ENCODE peak calls at places on chromosomes 2 and 18, in six cellular contexts. One of them, this sample, is unnamed.

GRCh38 chr2:9310827-9311226 is 104.2 kb downstream of the ASAP2 start:
- DNase-seq in cortex of kidney: no peak
- DNase-seq in stomach: no peak
- DNase-seq in dermis microvascular lymphatic vessel endothelial cell: no peak
- DNase-seq in brain microvascular endothelial cell: no peak
- DNase-seq in left lobe of liver: no peak
- DNase-seq in this sample: no peak

GRCh38 chr2:63537306-63537705 is 51.0 kb downstream of the WDPCP start:
- DNase-seq in cortex of kidney: no peak
- DNase-seq in stomach: no peak
- DNase-seq in dermis microvascular lymphatic vessel endothelial cell: no peak
- DNase-seq in brain microvascular endothelial cell: peak
- DNase-seq in left lobe of liver: no peak
- DNase-seq in this sample: no peak

GRCh38 chr2:14678754-14679153 is 46.2 kb downstream of the LRATD1 start:
- DNase-seq in cortex of kidney: no peak
- DNase-seq in stomach: no peak
- DNase-seq in dermis microvascular lymphatic vessel endothelial cell: no peak
- DNase-seq in brain microvascular endothelial cell: no peak
- DNase-seq in left lobe of liver: no peak
- DNase-seq in this sample: no peak

GRCh38 chr2:176986579-176986978 is 226.0 kb upstream of the HNRNPA3 start:
- DNase-seq in cortex of kidney: no peak
- DNase-seq in stomach: no peak
- DNase-seq in dermis microvascular lymphatic vessel endothelial cell: no peak
- DNase-seq in brain microvascular endothelial cell: no peak
- DNase-seq in left lobe of liver: no peak
- DNase-seq in this sample: no peak

GRCh38 chr18:57559311-57559710 is 27.2 kb downstream of the FECH start:
- DNase-seq in cortex of kidney: no peak
- DNase-seq in stomach: no peak
- DNase-seq in dermis microvascular lymphatic vessel endothelial cell: no peak
- DNase-seq in brain microvascular endothelial cell: no peak
- DNase-seq in left lobe of liver: no peak
- DNase-seq in this sample: no peak

GRCh38 chr18:36735130-36735529 is 93.7 kb downstream of the TPGS2 start:
- DNase-seq in cortex of kidney: no peak
- DNase-seq in stomach: no peak
- DNase-seq in dermis microvascular lymphatic vessel endothelial cell: no peak
- DNase-seq in brain microvascular endothelial cell: no peak
- DNase-seq in left lobe of liver: no peak
- DNase-seq in this sample: no peak

GRCh38 chr2:147818741-147819140 is 26.1 kb upstream of the ACVR2A start:
- DNase-seq in cortex of kidney: no peak
- DNase-seq in stomach: no peak
- DNase-seq in dermis microvascular lymphatic vessel endothelial cell: no peak
- DNase-seq in brain microvascular endothelial cell: no peak
- DNase-seq in left lobe of liver: no peak
- DNase-seq in this sample: no peak

GRCh38 chr2:124347209-124347608 is 322.1 kb downstream of the CNTNAP5 start:
- DNase-seq in cortex of kidney: no peak
- DNase-seq in stomach: no peak
- DNase-seq in dermis microvascular lymphatic vessel endothelial cell: no peak
- DNase-seq in brain microvascular endothelial cell: no peak
- DNase-seq in left lobe of liver: no peak
- DNase-seq in this sample: no peak

GRCh38 chr2:96763511-96764252 is 3.0 kb downstream of the CNNM4 start:
- DNase-seq in cortex of kidney: no peak
- DNase-seq in stomach: no peak
- DNase-seq in dermis microvascular lymphatic vessel endothelial cell: no peak
- DNase-seq in brain microvascular endothelial cell: no peak
- DNase-seq in left lobe of liver: no peak
- DNase-seq in this sample: no peak

GRCh38 chr18:67043276-67043675 is 439.4 kb upstream of the CDH19 start:
- DNase-seq in cortex of kidney: no peak
- DNase-seq in stomach: no peak
- DNase-seq in dermis microvascular lymphatic vessel endothelial cell: no peak
- DNase-seq in brain microvascular endothelial cell: no peak
- DNase-seq in left lobe of liver: no peak
- DNase-seq in this sample: no peak

GRCh38 chr2:186256540-186256939 is 229.5 kb upstream of the ZC3H15 start:
- DNase-seq in cortex of kidney: no peak
- DNase-seq in stomach: no peak
- DNase-seq in dermis microvascular lymphatic vessel endothelial cell: no peak
- DNase-seq in brain microvascular endothelial cell: peak
- DNase-seq in left lobe of liver: no peak
- DNase-seq in this sample: no peak

GRCh38 chr2:210502997-210503621 is 26.6 kb upstream of the LANCL1 start:
- DNase-seq in cortex of kidney: no peak
- DNase-seq in stomach: peak
- DNase-seq in dermis microvascular lymphatic vessel endothelial cell: no peak
- DNase-seq in brain microvascular endothelial cell: peak
- DNase-seq in left lobe of liver: peak
- DNase-seq in this sample: peak

GRCh38 chr2:58098254-58099096 is 51.9 kb downstream of the VRK2 start:
- DNase-seq in cortex of kidney: no peak
- DNase-seq in stomach: no peak
- DNase-seq in dermis microvascular lymphatic vessel endothelial cell: no peak
- DNase-seq in brain microvascular endothelial cell: peak
- DNase-seq in left lobe of liver: no peak
- DNase-seq in this sample: no peak

GRCh38 chr2:235088608-235089020 is 136.8 kb downstream of the SH3BP4 start:
- DNase-seq in cortex of kidney: no peak
- DNase-seq in stomach: no peak
- DNase-seq in dermis microvascular lymphatic vessel endothelial cell: no peak
- DNase-seq in brain microvascular endothelial cell: no peak
- DNase-seq in left lobe of liver: no peak
- DNase-seq in this sample: no peak

GRCh38 chr18:74963820-74964446 is 245.0 kb downstream of the PTGR3 start:
- DNase-seq in cortex of kidney: no peak
- DNase-seq in stomach: peak
- DNase-seq in dermis microvascular lymphatic vessel endothelial cell: peak
- DNase-seq in brain microvascular endothelial cell: peak
- DNase-seq in left lobe of liver: no peak
- DNase-seq in this sample: no peak

GRCh38 chr2:65186093-65186868 is 41.4 kb upstream of the ACTR2 start:
- DNase-seq in cortex of kidney: no peak
- DNase-seq in stomach: peak
- DNase-seq in dermis microvascular lymphatic vessel endothelial cell: no peak
- DNase-seq in brain microvascular endothelial cell: no peak
- DNase-seq in left lobe of liver: no peak
- DNase-seq in this sample: no peak

GRCh38 chr2:69755862-69756467 is 14.0 kb downstream of the ANXA4 start:
- DNase-seq in cortex of kidney: no peak
- DNase-seq in stomach: no peak
- DNase-seq in dermis microvascular lymphatic vessel endothelial cell: no peak
- DNase-seq in brain microvascular endothelial cell: no peak
- DNase-seq in left lobe of liver: peak
- DNase-seq in this sample: no peak

GRCh38 chr2:24819442-24820174 is 26.4 kb downstream of the CENPO start:
- DNase-seq in cortex of kidney: no peak
- DNase-seq in stomach: peak
- DNase-seq in dermis microvascular lymphatic vessel endothelial cell: no peak
- DNase-seq in brain microvascular endothelial cell: no peak
- DNase-seq in left lobe of liver: peak
- DNase-seq in this sample: no peak

GRCh38 chr18:76145506-76145905 is 349.5 kb downstream of the ZNF516 start:
- DNase-seq in cortex of kidney: no peak
- DNase-seq in stomach: no peak
- DNase-seq in dermis microvascular lymphatic vessel endothelial cell: no peak
- DNase-seq in brain microvascular endothelial cell: no peak
- DNase-seq in left lobe of liver: no peak
- DNase-seq in this sample: no peak

GRCh38 chr2:175062787-175063585 is 57.8 kb upstream of the CHN1 start:
- DNase-seq in cortex of kidney: no peak
- DNase-seq in stomach: no peak
- DNase-seq in dermis microvascular lymphatic vessel endothelial cell: no peak
- DNase-seq in brain microvascular endothelial cell: no peak
- DNase-seq in left lobe of liver: no peak
- DNase-seq in this sample: no peak

GRCh38 chr2:240611601-240612210 is 13.6 kb upstream of the GPR35 start:
- DNase-seq in cortex of kidney: no peak
- DNase-seq in stomach: no peak
- DNase-seq in dermis microvascular lymphatic vessel endothelial cell: no peak
- DNase-seq in brain microvascular endothelial cell: no peak
- DNase-seq in left lobe of liver: no peak
- DNase-seq in this sample: peak

GRCh38 chr2:159136405-159136804 is 150.1 kb downstream of the WDSUB1 start:
- DNase-seq in cortex of kidney: no peak
- DNase-seq in stomach: no peak
- DNase-seq in dermis microvascular lymphatic vessel endothelial cell: no peak
- DNase-seq in brain microvascular endothelial cell: no peak
- DNase-seq in left lobe of liver: no peak
- DNase-seq in this sample: no peak

GRCh38 chr2:221444106-221444505 is 128.0 kb downstream of the EPHA4 start:
- DNase-seq in cortex of kidney: no peak
- DNase-seq in stomach: no peak
- DNase-seq in dermis microvascular lymphatic vessel endothelial cell: peak
- DNase-seq in brain microvascular endothelial cell: peak
- DNase-seq in left lobe of liver: no peak
- DNase-seq in this sample: no peak

GRCh38 chr18:23144628-23145027 is 9.3 kb downstream of the CABLES1 start:
- DNase-seq in cortex of kidney: no peak
- DNase-seq in stomach: no peak
- DNase-seq in dermis microvascular lymphatic vessel endothelial cell: no peak
- DNase-seq in brain microvascular endothelial cell: no peak
- DNase-seq in left lobe of liver: no peak
- DNase-seq in this sample: no peak

GRCh38 chr2:118044849-118045248 is 31.0 kb upstream of the CCDC93 start:
- DNase-seq in cortex of kidney: no peak
- DNase-seq in stomach: no peak
- DNase-seq in dermis microvascular lymphatic vessel endothelial cell: no peak
- DNase-seq in brain microvascular endothelial cell: no peak
- DNase-seq in left lobe of liver: no peak
- DNase-seq in this sample: no peak

GRCh38 chr2:163736433-163737168 is 793 bp upstream of the FIGN start:
- DNase-seq in cortex of kidney: no peak
- DNase-seq in stomach: no peak
- DNase-seq in dermis microvascular lymphatic vessel endothelial cell: no peak
- DNase-seq in brain microvascular endothelial cell: peak
- DNase-seq in left lobe of liver: peak
- DNase-seq in this sample: peak

GRCh38 chr2:2581331-2582159 is 250.5 kb upstream of the MYT1L start:
- DNase-seq in cortex of kidney: no peak
- DNase-seq in stomach: peak
- DNase-seq in dermis microvascular lymphatic vessel endothelial cell: no peak
- DNase-seq in brain microvascular endothelial cell: no peak
- DNase-seq in left lobe of liver: peak
- DNase-seq in this sample: no peak

GRCh38 chr18:23958036-23958435 is 56.5 kb upstream of the TTC39C start:
- DNase-seq in cortex of kidney: no peak
- DNase-seq in stomach: peak
- DNase-seq in dermis microvascular lymphatic vessel endothelial cell: no peak
- DNase-seq in brain microvascular endothelial cell: no peak
- DNase-seq in left lobe of liver: peak
- DNase-seq in this sample: peak

GRCh38 chr2:212683346-212683745 is 144.7 kb upstream of the ERBB4 start:
- DNase-seq in cortex of kidney: no peak
- DNase-seq in stomach: no peak
- DNase-seq in dermis microvascular lymphatic vessel endothelial cell: no peak
- DNase-seq in brain microvascular endothelial cell: peak
- DNase-seq in left lobe of liver: no peak
- DNase-seq in this sample: no peak

GRCh38 chr18:44564922-44565321 is 115.8 kb upstream of the SETBP1 start:
- DNase-seq in cortex of kidney: no peak
- DNase-seq in stomach: no peak
- DNase-seq in dermis microvascular lymphatic vessel endothelial cell: no peak
- DNase-seq in brain microvascular endothelial cell: peak
- DNase-seq in left lobe of liver: no peak
- DNase-seq in this sample: no peak

GRCh38 chr18:74645717-74646116 is 48.0 kb downstream of the ZNF407 start:
- DNase-seq in cortex of kidney: no peak
- DNase-seq in stomach: no peak
- DNase-seq in dermis microvascular lymphatic vessel endothelial cell: no peak
- DNase-seq in brain microvascular endothelial cell: no peak
- DNase-seq in left lobe of liver: no peak
- DNase-seq in this sample: no peak

GRCh38 chr2:36456227-36456788 is 100.7 kb downstream of the CRIM1 start:
- DNase-seq in cortex of kidney: no peak
- DNase-seq in stomach: peak
- DNase-seq in dermis microvascular lymphatic vessel endothelial cell: peak
- DNase-seq in brain microvascular endothelial cell: peak
- DNase-seq in left lobe of liver: no peak
- DNase-seq in this sample: no peak

This sample was measured in right lobe of liver.